ENCODE peak calls at places on chromosome 14, in five cellular contexts. L is SJSA1, F is GM23338, O is IMR-90, W is neural progenitor cell. E is an unnamed sample. For H3K27me3, the result is how much of the 10 kb centered on the place peaks cover.

GRCh38 chr14:55921516-55921915 is 196.7 kb upstream of the PELI2 start:
- DNase-seq in L (no peak), W (no peak), F (no peak), O (no peak), E (no peak)

GRCh38 chr14:66383771-66384170 is 102.4 kb upstream of the CCDC196 start:
- DNase-seq in L (no peak), O (no peak), W (no peak), F (peak), E (no peak)

GRCh38 chr14:52706286-52706685 is 714 bp upstream of the PSMC6 start:
- DNase-seq in F (peak), W (no peak), O (peak), L (no peak), E (no peak)

GRCh38 chr14:54435500-54435981 is 5.6 kb downstream of the CNIH1 start:
- DNase-seq in W (no peak), F (no peak), L (peak), O (peak), E (no peak)

GRCh38 chr14:101357559-101358319 is 203.6 kb upstream of the DIO3 start:
- DNase-seq in O (no peak), L (no peak), W (no peak), F (peak), E (no peak)

GRCh38 chr14:62117010-62117717 is 354.9 kb downstream of the SNAPC1 start:
- DNase-seq in O (peak), W (peak), F (peak), L (peak), E (peak)

GRCh38 chr14:101620039-101620788 is 58.9 kb downstream of the DIO3 start:
- DNase-seq in W (no peak), F (no peak), O (no peak), L (no peak), E (no peak)

GRCh38 chr14:82667006-82667405 is 1133.4 kb upstream of the SEL1L start:
- DNase-seq in W (no peak), O (no peak), L (no peak), F (no peak), E (no peak)

GRCh38 chr14:67999693-68000384 is 180.3 kb downstream of the RAD51B start:
- DNase-seq in F (no peak), L (peak), O (peak), W (no peak), E (no peak)

GRCh38 chr14:100322138-100322957 is 791 bp upstream of the SLC25A47 start:
- DNase-seq in O (no peak), L (no peak), F (no peak), W (no peak), E (no peak)

GRCh38 chr14:67515386-67516079 is 17.6 kb upstream of the PLEKHH1 start:
- DNase-seq in L (no peak), W (no peak), F (peak), O (no peak), E (no peak)

GRCh38 chr14:85523624-85524023 is 6.3 kb upstream of the FLRT2 start:
- DNase-seq in O (no peak), F (no peak), W (no peak), L (peak), E (no peak)

GRCh38 chr14:78959674-78960264 is 789.6 kb downstream of the NRXN3 start:
- DNase-seq in W (peak), O (peak), L (peak), F (peak), E (peak)

GRCh38 chr14:65945333-65945732 is 532.8 kb downstream of the FUT8 start:
- DNase-seq in O (no peak), W (no peak), F (no peak), L (no peak), E (no peak)

GRCh38 chr14:20723458-20723857 is 22.2 kb upstream of the EDDM3A start:
- DNase-seq in L (no peak), W (no peak), F (peak), O (no peak), E (no peak)

GRCh38 chr14:71432334-71432733 is 499.9 kb upstream of the RGS6 start:
- DNase-seq in W (no peak), F (no peak), O (no peak), L (no peak), E (no peak)

GRCh38 chr14:101061411-101062064 is 158.0 kb upstream of the RTL1 start:
- DNase-seq in F (no peak), O (no peak), W (no peak), L (no peak), E (no peak)

GRCh38 chr14:94122438-94122837 is 7.0 kb downstream of the IFI27L2 start:
- DNase-seq in F (no peak), W (no peak), L (no peak), O (no peak), E (no peak)

GRCh38 chr14:73251516-73252215 is 14.4 kb downstream of the PAPLN start:
- DNase-seq in W (no peak), O (no peak), L (no peak), F (no peak), E (no peak)

DNA sequence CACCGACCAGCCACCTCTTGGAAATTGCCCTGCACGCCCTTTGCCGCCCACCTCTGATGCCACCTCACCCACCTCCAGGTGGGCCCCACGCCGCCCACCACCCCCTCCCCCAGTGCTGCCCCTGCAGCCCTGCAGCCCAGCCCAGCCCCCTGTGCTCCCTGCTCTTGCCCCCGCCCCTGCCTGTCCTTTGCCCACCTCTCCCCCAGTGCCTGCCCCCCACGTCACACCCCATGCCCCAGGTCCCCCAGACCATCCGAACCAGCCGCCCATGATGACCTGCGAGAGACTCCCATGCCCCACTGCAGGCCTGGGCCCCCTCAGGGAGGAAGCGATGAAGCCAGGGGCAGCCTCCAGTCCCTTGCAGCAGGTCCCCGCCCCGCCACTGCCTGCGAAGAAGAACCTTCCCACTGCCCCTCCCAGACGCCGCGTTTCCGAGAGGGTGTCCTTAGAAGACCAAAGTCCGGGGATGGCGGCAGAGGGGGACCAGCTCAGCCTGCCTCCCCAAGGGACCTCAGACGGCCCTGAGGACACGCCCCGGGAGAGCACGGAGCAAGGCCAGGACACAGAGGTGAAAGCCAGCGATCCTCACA is 96.5 kb downstream of the LGMN start:
- DNase-seq in L (no peak), F (no peak), W (no peak), O (no peak), E (no peak)
- H3K27ac ChIP-seq in L (no peak), F (no peak), W (no peak), O (no peak), E (no peak)

GRCh38 chr14:99264691-99265090 is 7.3 kb downstream of the BCL11B start:
- DNase-seq in F (no peak), W (no peak), O (no peak), L (no peak), E (no peak)

GRCh38 chr14:99266181-99267178 is 5.5 kb downstream of the BCL11B start:
- DNase-seq in W (peak), F (peak), L (peak), O (peak), E (peak)

GRCh38 chr14:99267871-99268775 is 3.9 kb downstream of the BCL11B start:
- DNase-seq in F (no peak), L (no peak), W (no peak), O (no peak), E (no peak)

GRCh38 chr14:99263564-99264330 is 8.2 kb downstream of the BCL11B start:
- DNase-seq in F (no peak), W (no peak), O (no peak), L (no peak), E (no peak)

GRCh38 chr14:99265571-99265970 is 6.4 kb downstream of the BCL11B start:
- DNase-seq in L (no peak), W (no peak), F (no peak), O (no peak), E (no peak)
- H3K27me3 ChIP-seq in L (under half), W (half or more), F (under half), O (under half), E (under half)

GRCh38 chr14:69268223-69268622 is 8.3 kb downstream of the GALNT16 start:
- DNase-seq in W (no peak), F (no peak), O (peak), L (no peak), E (no peak)

GRCh38 chr14:69268763-69269162 is 8.8 kb downstream of the GALNT16 start:
- DNase-seq in F (no peak), W (no peak), O (peak), L (no peak), E (no peak)

GRCh38 chr14:69270795-69271708 is 11.1 kb downstream of the GALNT16 start:
- DNase-seq in O (peak), F (no peak), L (no peak), W (no peak), E (no peak)

GRCh38 chr14:69270097-69270496 is 10.1 kb downstream of the GALNT16 start:
- DNase-seq in F (no peak), O (no peak), L (no peak), W (no peak), E (no peak)

DNA sequence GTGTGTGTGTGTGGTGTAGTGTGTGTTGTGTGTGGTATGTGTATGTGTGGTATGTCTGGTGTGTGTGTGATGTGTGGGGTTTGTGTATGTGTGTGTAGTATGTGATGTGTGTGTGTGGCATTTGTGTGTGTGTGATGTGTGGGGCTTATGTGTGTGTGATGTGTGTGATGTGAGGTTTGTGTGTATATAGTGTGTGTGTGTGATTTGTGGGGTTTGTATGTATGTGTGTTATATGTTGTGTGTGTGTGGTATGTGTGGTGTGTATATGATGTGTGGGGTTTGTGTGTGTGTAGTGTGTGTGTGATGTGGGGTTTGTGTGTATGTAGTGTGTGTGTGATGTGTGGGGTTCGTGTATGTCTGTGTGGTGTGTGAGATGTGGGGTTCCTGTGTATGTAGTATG is 9.4 kb downstream of the GALNT16 start:
- DNase-seq in W (no peak), F (no peak), O (no peak), L (no peak), E (no peak)
- H3K4me3 ChIP-seq in W (no peak), F (no peak), O (no peak), L (no peak), E (no peak)

GRCh38 chr14:76953196-76953945 is 75.1 kb downstream of the IRF2BPL start:
- DNase-seq in L (peak), F (peak), W (no peak), O (peak), E (no peak)

GRCh38 chr14:76955575-76956252 is 72.8 kb downstream of the IRF2BPL start:
- DNase-seq in L (peak), F (peak), W (no peak), O (peak), E (no peak)

GRCh38 chr14:76956253-76957090 is 72.0 kb downstream of the IRF2BPL start:
- DNase-seq in L (peak), W (peak), F (peak), O (peak), E (peak)

GRCh38 chr14:76954371-76954770 is 74.1 kb downstream of the IRF2BPL start:
- DNase-seq in O (no peak), W (no peak), F (no peak), L (no peak), E (no peak)

DNA sequence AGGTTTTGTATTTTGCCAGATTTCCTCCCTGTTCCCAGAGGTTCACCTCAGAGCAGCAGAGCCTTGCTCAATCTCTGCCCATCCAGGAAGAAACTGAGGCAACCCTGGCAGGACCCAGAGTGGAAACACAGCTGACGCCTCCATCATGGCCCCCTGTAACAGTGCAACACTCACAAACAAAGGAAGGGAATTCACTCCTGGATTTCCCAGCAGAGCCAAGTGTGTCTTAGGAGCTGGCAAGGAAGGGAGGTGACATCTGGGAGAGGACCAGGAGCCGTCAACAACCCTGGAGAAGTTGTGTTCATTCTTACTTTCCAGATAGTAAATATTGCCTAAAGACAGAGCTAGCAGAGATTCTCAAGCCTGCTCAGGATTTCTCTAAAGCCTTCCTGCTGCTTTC is 73.7 kb downstream of the IRF2BPL start:
- DNase-seq in F (no peak), O (no peak), W (no peak), L (no peak), E (no peak)
- H3K27ac ChIP-seq in F (peak), O (peak), W (no peak), L (peak), E (peak)

DNA sequence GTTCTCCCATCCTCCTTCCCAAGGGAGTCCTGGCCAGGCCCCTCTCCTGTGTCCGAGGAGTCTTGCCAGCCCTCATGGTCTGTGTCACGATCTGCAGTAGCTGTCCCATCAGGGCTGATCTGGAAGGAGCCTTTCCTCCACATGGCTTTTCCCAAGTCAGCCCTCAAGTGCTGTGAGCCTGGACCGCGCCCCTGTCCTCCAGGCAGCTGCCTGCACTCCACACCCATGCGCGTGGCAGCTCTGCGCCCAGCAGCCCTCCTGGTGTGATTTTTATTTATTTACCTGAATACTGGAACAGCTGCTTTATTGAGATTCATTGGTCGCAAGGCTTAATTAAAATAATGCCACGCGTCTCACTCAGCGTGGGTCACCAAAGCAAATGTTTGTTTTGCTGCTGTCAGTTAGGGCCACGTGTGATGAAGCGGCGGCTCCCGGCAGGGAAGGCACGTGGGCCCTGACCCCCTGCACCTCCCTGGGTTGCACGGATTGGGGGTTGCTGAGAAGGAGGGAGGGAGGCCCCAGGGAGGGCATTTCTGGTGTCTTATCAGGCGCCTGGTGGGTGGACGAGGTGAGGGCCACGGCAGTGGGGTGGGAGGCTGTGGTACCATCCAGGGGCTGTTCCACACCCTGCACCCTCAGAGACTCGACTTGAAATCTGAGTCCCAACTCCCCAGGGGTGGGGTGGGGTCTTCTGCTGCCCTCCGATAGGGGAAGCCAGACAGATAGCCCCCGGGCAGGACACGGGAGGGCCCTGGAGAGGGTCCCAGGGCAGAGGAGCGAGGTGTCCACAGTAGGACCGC is 206.3 kb upstream of the C14orf180 start:
- DNase-seq in F (no peak), W (no peak), O (no peak), L (no peak), E (no peak)
- H3K27me3 ChIP-seq in F (under half), W (under half), O (under half), L (under half), E (under half)